ENCODE peak calls at places on chromosomes 7 and 10, in nine cellular contexts. C is stimulated activated CD4-positive, alpha-beta T cell treated with anti-CD3 and anti-CD28 coated beads, Interleukin-2, amount 100 ng/mL, for 48 hours; W is kidney tubule cell; S is stimulated activated CD8-positive, alpha-beta memory T cell treated with anti-CD3 and anti-CD28 coated beads, Interleukin-2, amount 100 ng/mL, for 1 hour; O is NCI-H345; L is fibroblast of pulmonary artery; K is anterior cingulate cortex; F is activated CD4-positive, CD25-positive, alpha-beta regulatory T cell; P is aorta. J is an unnamed sample.

GRCh38 chr7:32427769-32428291 is 62.4 kb downstream of the LSM5 start:
- DNase-seq in C (peak), L (peak), P (peak), K (peak), S (peak), O (peak), W (peak), F (peak), J (peak)

GRCh38 chr7:37448057-37448636 is 517 bp downstream of the ELMO1 start:
- DNase-seq in W (no peak), F (peak), L (no peak), P (peak), C (peak), K (no peak), O (no peak), S (peak), J (no peak)

GRCh38 chr10:31953080-31953479 is 24.4 kb upstream of the ARHGAP12 start:
- DNase-seq in W (no peak), O (no peak), S (no peak), K (no peak), C (no peak), L (no peak), F (no peak), P (no peak), J (no peak)

GRCh38 chr10:50919010-50919409 is 33.6 kb upstream of the A1CF start:
- DNase-seq in S (no peak), F (no peak), O (no peak), C (no peak), L (no peak), W (no peak), P (no peak), K (no peak), J (no peak)

GRCh38 chr7:46494441-46494840 is 573.4 kb upstream of the IGFBP3 start:
- DNase-seq in F (no peak), O (no peak), C (no peak), L (no peak), P (no peak), S (no peak), W (no peak), K (no peak), J (no peak)

GRCh38 chr10:28125701-28126100 is 126.8 kb upstream of the ODAD2 start:
- DNase-seq in C (no peak), W (no peak), S (no peak), P (no peak), F (no peak), O (no peak), K (no peak), L (peak), J (no peak)

GRCh38 chr7:50229964-50230363 is 74.6 kb upstream of the IKZF1 start:
- DNase-seq in W (peak), K (no peak), C (peak), L (peak), S (no peak), F (no peak), O (no peak), P (no peak), J (no peak)

GRCh38 chr7:74404741-74405140 is 49.0 kb upstream of the GTF2IRD1 start:
- DNase-seq in P (peak), W (no peak), C (no peak), S (no peak), O (no peak), F (no peak), L (no peak), K (no peak), J (no peak)

GRCh38 chr10:53918755-53919154 is 882.3 kb downstream of the PCDH15 start:
- DNase-seq in O (no peak), S (no peak), K (no peak), C (no peak), W (no peak), F (no peak), L (no peak), P (no peak), J (no peak)

GRCh38 chr10:86659721-86660438 is 5.5 kb downstream of the OPN4 start:
- DNase-seq in C (no peak), S (no peak), F (no peak), W (no peak), K (no peak), L (no peak), P (peak), O (no peak), J (peak)

GRCh38 chr10:6678211-6678803 is 98.2 kb upstream of the PRKCQ start:
- DNase-seq in C (peak), L (peak), S (peak), W (peak), F (peak), P (peak), K (no peak), O (no peak), J (peak)

GRCh38 chr10:52807803-52808202 is 35.2 kb upstream of the MBL2 start:
- DNase-seq in L (no peak), C (no peak), W (no peak), S (no peak), F (no peak), P (no peak), K (no peak), O (no peak), J (no peak)

GRCh38 chr7:94043299-94043698 is 39.1 kb upstream of the BET1 start:
- DNase-seq in L (peak), S (no peak), K (no peak), F (no peak), O (no peak), W (peak), P (no peak), C (no peak), J (no peak)

GRCh38 chr7:115009139-115009538 is 87.2 kb downstream of the MDFIC start:
- DNase-seq in P (no peak), W (no peak), F (no peak), C (no peak), L (no peak), K (no peak), O (no peak), S (no peak), J (peak)

GRCh38 chr7:137508437-137509175 is 165.1 kb upstream of the PTN start:
- DNase-seq in S (no peak), K (no peak), O (no peak), W (peak), C (no peak), L (peak), P (no peak), F (no peak), J (no peak)

GRCh38 chr10:94602729-94603515 is 57.3 kb downstream of the HELLS start:
- DNase-seq in F (no peak), P (no peak), S (no peak), L (peak), W (no peak), K (no peak), O (no peak), C (no peak), J (no peak)

GRCh38 chr10:94183666-94184264 is 179.0 kb downstream of the NOC3L start:
- DNase-seq in F (no peak), L (peak), O (no peak), K (no peak), W (peak), C (peak), P (no peak), S (no peak), J (no peak)

GRCh38 chr10:92081641-92082040 is 158.1 kb downstream of the BTAF1 start:
- DNase-seq in C (no peak), K (no peak), L (no peak), S (no peak), P (no peak), W (peak), F (no peak), O (no peak), J (no peak)

GRCh38 chr10:119313645-119314044 is 106.3 kb downstream of the GRK5 start:
- DNase-seq in S (peak), K (no peak), O (no peak), L (no peak), P (no peak), C (peak), F (no peak), W (no peak), J (peak)

GRCh38 chr10:102230264-102230860 is 4.3 kb downstream of the ELOVL3 start:
- DNase-seq in S (no peak), O (peak), L (peak), W (peak), K (no peak), C (peak), P (peak), F (peak), J (no peak)

GRCh38 chr10:104255244-104255981 is 721 bp downstream of the GSTO1 start:
- DNase-seq in K (peak), L (peak), C (no peak), F (no peak), P (no peak), S (no peak), O (no peak), W (peak), J (peak)

GRCh38 chr7:103395071-103395470 is 47.6 kb downstream of the PSMC2 start:
- DNase-seq in O (no peak), K (no peak), W (no peak), S (no peak), P (no peak), C (no peak), L (no peak), F (no peak), J (no peak)

GRCh38 chr7:16811555-16811954 is 6.8 kb upstream of the AGR2 start:
- DNase-seq in F (no peak), W (peak), L (peak), O (no peak), K (no peak), S (no peak), P (no peak), C (no peak), J (no peak)

GRCh38 chr10:112360308-112361270 is 13.3 kb upstream of the ACSL5 start:
- DNase-seq in P (no peak), O (no peak), F (no peak), S (no peak), C (no peak), L (peak), W (peak), K (peak), J (no peak)

GRCh38 chr7:41709621-41710020 is 6.7 kb upstream of the INHBA start:
- DNase-seq in C (no peak), F (no peak), W (peak), K (no peak), O (no peak), L (peak), S (no peak), P (no peak), J (no peak)

GRCh38 chr7:92633211-92633906 is 43.2 kb upstream of the FAM133B start:
- DNase-seq in S (no peak), W (peak), L (peak), P (no peak), O (peak), F (no peak), K (peak), C (no peak), J (no peak)

GRCh38 chr7:112995091-112995824 is 91.4 kb downstream of the GPR85 start:
- DNase-seq in K (no peak), P (no peak), W (peak), L (peak), O (no peak), C (no peak), S (no peak), F (no peak), J (no peak)

GRCh38 chr7:109864263-109864662 is 1226.7 kb upstream of the LRRN3 start:
- DNase-seq in O (no peak), C (no peak), F (no peak), P (no peak), K (peak), L (no peak), S (no peak), W (peak), J (no peak)

GRCh38 chr10:109676703-109677102 is 246.6 kb downstream of the XPNPEP1 start:
- DNase-seq in L (no peak), S (no peak), W (peak), C (no peak), O (no peak), P (no peak), K (no peak), F (no peak), J (no peak)